ENCODE peak calls at places on chromosomes 13 and 19, in five cellular contexts. E, F, K, V and Y are unnamed samples.

GRCh38 chr19:38617283-38617763 is 430 bp downstream of the MAP4K1 start:
- DNase-seq in E (no peak), F (no peak), K (no peak), V (no peak), Y (no peak)

GRCh38 chr19:49921871-49922755 is 6.9 kb upstream of the ATF5 start:
- DNase-seq in E (peak), F (peak), K (peak), V (no peak), Y (peak)

GRCh38 chr13:28001049-28001448 is 12.6 kb upstream of the URAD start:
- DNase-seq in E (no peak), F (no peak), K (no peak), V (peak), Y (no peak)

GRCh38 chr19:7177926-7178325 is 108.4 kb downstream of the ZNF557 start:
- DNase-seq in E (no peak), F (peak), K (no peak), V (no peak), Y (no peak)

GRCh38 chr13:20851844-20852402 is 50.6 kb downstream of the XPO4 start:
- DNase-seq in E (no peak), F (no peak), K (no peak), V (no peak), Y (no peak)

GRCh38 chr13:98214707-98215106 is 37.6 kb upstream of the RNF113B start:
- DNase-seq in E (peak), F (no peak), K (no peak), V (no peak), Y (peak)

GRCh38 chr19:1868971-1869370 is 5.6 kb upstream of the KLF16 start:
- DNase-seq in E (no peak), F (no peak), K (no peak), V (no peak), Y (no peak)

GRCh38 chr13:112441779-112442310 is 65.7 kb downstream of the SPACA7 start:
- DNase-seq in E (no peak), F (no peak), K (no peak), V (peak), Y (no peak)

GRCh38 chr19:50280983-50281382 is 48.2 kb downstream of the KCNC3 start:
- DNase-seq in E (no peak), F (no peak), K (no peak), V (no peak), Y (no peak)

GRCh38 chr13:102198418-102199322 is 203.2 kb downstream of the FGF14 start:
- DNase-seq in E (peak), F (no peak), K (no peak), V (no peak), Y (peak)

GRCh38 chr13:20997301-20998061 is 63.9 kb downstream of the LATS2 start:
- DNase-seq in E (no peak), F (peak), K (peak), V (peak), Y (peak)

GRCh38 chr13:42494157-42494556 is 79.8 kb upstream of the TNFSF11 start:
- DNase-seq in E (no peak), F (peak), K (no peak), V (no peak), Y (peak)

GRCh38 chr19:27805848-27806247 is 1407.1 kb downstream of the UQCRFS1 start:
- DNase-seq in E (no peak), F (no peak), K (no peak), V (no peak), Y (no peak)

GRCh38 chr13:43006893-43007631 is 15.0 kb upstream of the EPSTI1 start:
- DNase-seq in E (peak), F (peak), K (no peak), V (no peak), Y (peak)

GRCh38 chr19:47228937-47229673 is 1.9 kb downstream of the BBC3 start:
- DNase-seq in E (peak), F (peak), K (no peak), V (no peak), Y (no peak)

GRCh38 chr19:7454998-7455397 is 33.8 kb downstream of the PEX11G start:
- DNase-seq in E (no peak), F (no peak), K (no peak), V (no peak), Y (no peak)

GRCh38 chr19:18259848-18260247 is 14.4 kb downstream of the IQCN start:
- DNase-seq in E (no peak), F (no peak), K (no peak), V (no peak), Y (no peak)

GRCh38 chr19:1263198-1263597 is 5.9 kb upstream of the CIRBP start:
- DNase-seq in E (no peak), F (no peak), K (no peak), V (no peak), Y (no peak)

GRCh38 chr19:47190167-47190727 is 40.8 kb downstream of the BBC3 start:
- DNase-seq in E (peak), F (peak), K (no peak), V (no peak), Y (peak)

GRCh38 chr13:45121421-45121820 is 1.1 kb downstream of the GTF2F2 start:
- DNase-seq in E (peak), F (peak), K (no peak), V (no peak), Y (peak)

GRCh38 chr13:51397262-51397933 is 55.4 kb downstream of the INTS6 start:
- DNase-seq in E (peak), F (peak), K (no peak), V (peak), Y (no peak)

GRCh38 chr19:5932593-5933262 is 18.7 kb downstream of the CAPS start:
- DNase-seq in E (no peak), F (no peak), K (no peak), V (no peak), Y (no peak)

GRCh38 chr13:28850226-28850625 is 30.1 kb downstream of the MTUS2 start:
- DNase-seq in E (no peak), F (no peak), K (no peak), V (no peak), Y (no peak)